ENCODE peak calls at places on chromosome 4, in seven cellular contexts. D, U, A, M, C, I and K are unnamed samples. For H3K4me1, the result is how much of the 10 kb centered on the place peaks cover.

GRCh38 chr4:87428979-87429378 is 6.6 kb downstream of the NUDT9 start:
- DNase-seq in D (no peak), U (no peak), A (no peak), M (no peak), C (no peak), I (no peak), K (no peak)

GRCh38 chr4:150235317-150235716 is 157.1 kb downstream of the DCLK2 start:
- DNase-seq in D (no peak), U (no peak), A (no peak), M (no peak), C (no peak), I (no peak), K (no peak)

GRCh38 chr4:100290585-100290984 is 100.3 kb upstream of the DDIT4L start:
- DNase-seq in D (no peak), U (no peak), A (no peak), M (no peak), C (no peak), I (no peak), K (no peak)

GRCh38 chr4:163221467-163221866 is 54.8 kb upstream of the NAF1 start:
- DNase-seq in D (no peak), U (no peak), A (no peak), M (no peak), C (no peak), I (no peak), K (no peak)

GRCh38 chr4:89434364-89434988 is 126.9 kb upstream of the GPRIN3 start:
- DNase-seq in D (peak), U (peak), A (no peak), M (peak), C (no peak), I (peak), K (no peak)

GRCh38 chr4:1460967-1461868 is 55.0 kb upstream of the NKX1-1 start:
- DNase-seq in D (no peak), U (no peak), A (no peak), M (no peak), C (no peak), I (peak), K (no peak)

GRCh38 chr4:54588404-54588803 is 69.4 kb upstream of the KIT start:
- DNase-seq in D (no peak), U (no peak), A (no peak), M (no peak), C (no peak), I (no peak), K (no peak)

GRCh38 chr4:110475881-110476818 is at the start of gene ENPEP:
- DNase-seq in D (no peak), U (no peak), A (no peak), M (no peak), C (peak), I (peak), K (no peak)

GRCh38 chr4:142845293-142846070 is 619 bp downstream of the INPP4B start:
- DNase-seq in D (peak), U (no peak), A (no peak), M (no peak), C (peak), I (peak), K (peak)

GRCh38 chr4:153448003-153448731 is 18.0 kb upstream of the TMEM131L start:
- DNase-seq in D (no peak), U (no peak), A (no peak), M (no peak), C (no peak), I (peak), K (no peak)

GRCh38 chr4:1772869-1773538 is 20.1 kb upstream of the FGFR3 start:
- DNase-seq in D (no peak), U (no peak), A (no peak), M (no peak), C (no peak), I (peak), K (peak)

GRCh38 chr4:48858130-48858529 is 27.2 kb downstream of the OCIAD1 start:
- DNase-seq in D (no peak), U (no peak), A (no peak), M (no peak), C (no peak), I (no peak), K (no peak)

GRCh38 chr4:140153744-140154571 is at the start of gene MAML3:
- DNase-seq in D (peak), U (peak), A (peak), M (no peak), C (peak), I (peak), K (peak)

GRCh38 chr4:106690487-106690886 is 321.9 kb upstream of the GIMD1 start:
- DNase-seq in D (no peak), U (no peak), A (no peak), M (no peak), C (no peak), I (no peak), K (no peak)

GRCh38 chr4:39406763-39407583 is at the start of gene KLB:
- DNase-seq in D (no peak), U (no peak), A (no peak), M (peak), C (no peak), I (no peak), K (no peak)

GRCh38 chr4:22999419-22999818 is 306.7 kb downstream of the GBA3 start:
- DNase-seq in D (no peak), U (peak), A (no peak), M (no peak), C (no peak), I (no peak), K (no peak)

GRCh38 chr4:26748805-26749204 is 111.8 kb upstream of the STIM2 start:
- DNase-seq in D (no peak), U (peak), A (no peak), M (no peak), C (no peak), I (no peak), K (no peak)

GRCh38 chr4:147678796-147679549 is 5.0 kb downstream of the PRMT9 start:
- DNase-seq in D (no peak), U (peak), A (no peak), M (no peak), C (no peak), I (no peak), K (no peak)

GRCh38 chr4:99410075-99410474 is 25.1 kb downstream of the ADH7 start:
- DNase-seq in D (no peak), U (no peak), A (no peak), M (no peak), C (no peak), I (no peak), K (no peak)

GRCh38 chr4:36420111-36420679 is 138.8 kb downstream of the DTHD1 start:
- DNase-seq in D (peak), U (no peak), A (no peak), M (no peak), C (no peak), I (no peak), K (no peak)

GRCh38 chr4:2806392-2807355 is 13.8 kb downstream of the SH3BP2 start:
- DNase-seq in D (no peak), U (peak), A (no peak), M (no peak), C (peak), I (peak), K (no peak)

GRCh38 chr4:177511611-177512010 is 69.4 kb upstream of the AGA start:
- DNase-seq in D (no peak), U (no peak), A (no peak), M (no peak), C (no peak), I (no peak), K (no peak)

GRCh38 chr4:141258558-141258957 is 37.9 kb downstream of the ZNF330 start:
- DNase-seq in D (no peak), U (no peak), A (no peak), M (no peak), C (no peak), I (no peak), K (no peak)

GRCh38 chr4:177301127-177301639 is 8.5 kb upstream of the NEIL3 start:
- DNase-seq in D (no peak), U (no peak), A (no peak), M (no peak), C (no peak), I (no peak), K (no peak)

GRCh38 chr4:64158648-64159326 is 250.5 kb downstream of the TECRL start:
- DNase-seq in D (peak), U (peak), A (no peak), M (peak), C (peak), I (peak), K (peak)

GRCh38 chr4:70722199-70722791 is 531 bp downstream of the RUFY3 start:
- DNase-seq in D (no peak), U (no peak), A (no peak), M (no peak), C (peak), I (peak), K (peak)

GRCh38 chr4:140099993-140100392 is 54.0 kb downstream of the MAML3 start:
- DNase-seq in D (no peak), U (no peak), A (no peak), M (no peak), C (no peak), I (peak), K (peak)

GRCh38 chr4:7254736-7255487 is 62.6 kb downstream of the SORCS2 start:
- DNase-seq in D (no peak), U (peak), A (no peak), M (no peak), C (no peak), I (no peak), K (peak)

GRCh38 chr4:7806080-7806630 is 133.5 kb downstream of the AFAP1 start:
- DNase-seq in D (peak), U (no peak), A (no peak), M (peak), C (peak), I (no peak), K (no peak)

GRCh38 chr4:114040319-114041116 is 61.1 kb upstream of the ARSJ start:
- DNase-seq in D (no peak), U (no peak), A (no peak), M (no peak), C (no peak), I (peak), K (no peak)

GRCh38 chr4:10160280-10160856 is 43.8 kb upstream of the WDR1 start:
- DNase-seq in D (peak), U (peak), A (no peak), M (no peak), C (no peak), I (no peak), K (no peak)

GRCh38 chr4:187128971-187129370 is 405.3 kb upstream of the FAT1 start:
- DNase-seq in D (no peak), U (no peak), A (no peak), M (no peak), C (no peak), I (no peak), K (no peak)

GRCh38 chr4:1727117-1728031 is 6.1 kb downstream of the TACC3 start:
- DNase-seq in D (no peak), U (no peak), A (no peak), M (peak), C (peak), I (peak), K (no peak)

GRCh38 chr4:106287353-106287969 is 28.5 kb downstream of the TBCK start:
- DNase-seq in D (no peak), U (no peak), A (no peak), M (peak), C (no peak), I (no peak), K (no peak)

GRCh38 chr4:102338405-102338804 is 6.9 kb downstream of the SLC39A8 start:
- DNase-seq in D (no peak), U (no peak), A (no peak), M (no peak), C (no peak), I (no peak), K (no peak)

GRCh38 chr4:6917445-6918241 is 8.0 kb downstream of the TBC1D14 start:
- DNase-seq in D (peak), U (peak), A (peak), M (peak), C (peak), I (peak), K (peak)

GRCh38 chr4:79273918-79274317 is 51.9 kb downstream of the NAA11 start:
- DNase-seq in D (no peak), U (no peak), A (no peak), M (no peak), C (no peak), I (peak), K (peak)

GRCh38 chr4:163087805-163088204 is 78.9 kb downstream of the NAF1 start:
- DNase-seq in D (no peak), U (no peak), A (no peak), M (no peak), C (no peak), I (no peak), K (no peak)

GRCh38 chr4:140212171-140212570 is 58.2 kb upstream of the MAML3 start:
- DNase-seq in D (no peak), U (no peak), A (no peak), M (no peak), C (no peak), I (no peak), K (no peak)

GRCh38 chr4:182556576-182556975 is 313.4 kb downstream of the TENM3 start:
- DNase-seq in D (no peak), U (no peak), A (no peak), M (no peak), C (no peak), I (no peak), K (no peak)

GRCh38 chr4:182567119-182567518 is 323.9 kb downstream of the TENM3 start:
- DNase-seq in D (no peak), U (no peak), A (no peak), M (no peak), C (no peak), I (no peak), K (no peak)

GRCh38 chr4:182564966-182565365 is 321.8 kb downstream of the TENM3 start:
- DNase-seq in D (no peak), U (no peak), A (no peak), M (no peak), C (no peak), I (no peak), K (no peak)

GRCh38 chr4:182560358-182560757 is 317.2 kb downstream of the TENM3 start:
- DNase-seq in D (peak), U (no peak), A (no peak), M (no peak), C (no peak), I (no peak), K (peak)

GRCh38 chr4:182562350-182562749 is 319.1 kb downstream of the TENM3 start:
- DNase-seq in D (no peak), U (no peak), A (no peak), M (no peak), C (no peak), I (no peak), K (no peak)
- H3K4me1 ChIP-seq in D (half or more), U (under half), A (under half), M (under half), C (under half), I (under half), K (under half)

GRCh38 chr4:112287258-112287873 is 1.7 kb upstream of the TIFA start:
- DNase-seq in D (no peak), U (peak), A (no peak), M (no peak), C (no peak), I (no peak), K (no peak)

GRCh38 chr4:112284662-112285411 is 867 bp downstream of the TIFA start:
- DNase-seq in D (no peak), U (peak), A (no peak), M (peak), C (no peak), I (peak), K (no peak)

GRCh38 chr4:112290341-112290740 is 4.6 kb upstream of the TIFA start:
- DNase-seq in D (no peak), U (no peak), A (no peak), M (no peak), C (no peak), I (no peak), K (no peak)

GRCh38 chr4:112289407-112290253 is 3.9 kb upstream of the TIFA start:
- DNase-seq in D (no peak), U (no peak), A (no peak), M (no peak), C (no peak), I (no peak), K (no peak)

DNA sequence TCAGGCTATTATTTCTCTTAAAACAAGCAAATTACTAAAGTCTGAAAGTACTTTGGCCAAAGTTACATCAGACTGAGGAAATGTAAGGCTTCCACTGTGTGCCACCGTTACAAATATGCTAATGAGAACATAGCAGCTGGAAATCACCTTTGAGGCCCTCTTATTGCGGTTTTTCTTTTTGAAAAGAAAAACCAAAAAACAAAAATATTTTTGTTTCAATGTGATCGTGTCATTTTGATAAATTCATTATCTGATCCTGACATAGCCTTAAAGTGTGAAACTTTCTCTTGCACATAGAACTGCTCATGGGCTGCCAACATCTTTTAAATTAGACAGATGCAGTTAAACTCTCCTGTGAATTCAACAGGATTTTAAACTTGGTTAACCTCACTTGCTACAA is 2.8 kb upstream of the TIFA start:
- DNase-seq in D (no peak), U (peak), A (no peak), M (no peak), C (no peak), I (no peak), K (no peak)
- H3K4me1 ChIP-seq in D (under half), U (half or more), A (under half), M (under half), C (under half), I (under half), K (under half)

DNA sequence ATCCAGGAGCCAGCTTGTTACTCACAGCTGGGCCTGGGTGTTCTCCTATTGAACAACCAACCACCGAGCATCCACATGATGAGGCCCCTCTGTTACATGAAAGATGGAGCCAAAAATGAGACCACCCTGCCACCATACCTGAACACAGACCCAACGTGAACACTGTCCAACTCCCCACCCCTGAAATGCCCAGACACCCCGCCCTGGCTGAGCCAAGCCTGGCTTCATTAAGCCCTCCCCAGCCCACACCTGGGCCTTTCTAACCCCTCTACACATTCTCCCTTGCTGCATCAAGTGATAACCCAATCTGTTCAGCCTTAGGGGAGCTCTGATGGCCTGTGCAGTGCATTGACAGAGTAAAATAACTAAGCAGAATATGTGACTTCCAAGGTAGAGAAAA is 80.7 kb downstream of the EVC start:
- DNase-seq in D (no peak), U (no peak), A (no peak), M (no peak), C (no peak), I (no peak), K (no peak)
- H3K4me1 ChIP-seq in D (under half), U (under half), A (under half), M (under half), C (under half), I (under half), K (under half)

GRCh38 chr4:42643685-42644084 is 13.2 kb downstream of the ATP8A1 start:
- DNase-seq in D (no peak), U (peak), A (no peak), M (no peak), C (no peak), I (no peak), K (peak)

GRCh38 chr4:42646999-42647541 is 9.8 kb downstream of the ATP8A1 start:
- DNase-seq in D (no peak), U (no peak), A (no peak), M (no peak), C (no peak), I (no peak), K (no peak)

GRCh38 chr4:42646013-42646784 is 10.7 kb downstream of the ATP8A1 start:
- DNase-seq in D (no peak), U (no peak), A (no peak), M (no peak), C (no peak), I (no peak), K (no peak)

GRCh38 chr4:42642136-42642797 is 14.6 kb downstream of the ATP8A1 start:
- DNase-seq in D (no peak), U (no peak), A (no peak), M (no peak), C (no peak), I (no peak), K (no peak)

GRCh38 chr4:42644897-42645296 is 12.0 kb downstream of the ATP8A1 start:
- DNase-seq in D (no peak), U (no peak), A (no peak), M (no peak), C (no peak), I (no peak), K (no peak)
- H3K4me1 ChIP-seq in D (under half), U (half or more), A (under half), M (under half), C (under half), I (under half), K (under half)

GRCh38 chr4:76749361-76749760 is 148.6 kb downstream of the SOWAHB start:
- DNase-seq in D (no peak), U (no peak), A (no peak), M (no peak), C (no peak), I (no peak), K (no peak)
- H3K4me1 ChIP-seq in D (under half), U (under half), A (under half), M (under half), C (under half), I (under half), K (under half)

GRCh38 chr4:108170729-108171540 is 2.2 kb upstream of the LEF1 start:
- DNase-seq in D (peak), U (no peak), A (no peak), M (no peak), C (no peak), I (no peak), K (no peak)
- H3K4me1 ChIP-seq in D (under half), U (under half), A (under half), M (under half), C (under half), I (under half), K (under half)

GRCh38 chr4:75512336-75513211 is 1.6 kb downstream of the RCHY1 start:
- DNase-seq in D (peak), U (peak), A (no peak), M (no peak), C (no peak), I (no peak), K (no peak)
- H3K4me1 ChIP-seq in D (under half), U (under half), A (under half), M (under half), C (under half), I (under half), K (under half)

GRCh38 chr4:37675587-37676290 is 10.4 kb downstream of the RELL1 start:
- DNase-seq in D (no peak), U (peak), A (no peak), M (no peak), C (no peak), I (no peak), K (no peak)
- H3K4me1 ChIP-seq in D (under half), U (under half), A (under half), M (under half), C (under half), I (under half), K (under half)